ENCODE peak calls at places on chromosomes 1 and 21, in five cellular contexts. One of them, this sample, is unnamed.

GRCh38 chr1:117059334-117059677 is 820 bp upstream of the TTF2 start:
- DNase-seq in pancreas: peak; percentile 86
- DNase-seq in coronary artery: no peak
- DNase-seq in PC-9: peak; percentile 59
- DNase-seq in fibroblast of mammary gland: no peak
- DNase-seq in this sample: no peak

GRCh38 chr1:91523462-91523861 is 22.8 kb downstream of the CDC7 start:
- DNase-seq in PC-9: no peak
- DNase-seq in coronary artery: no peak
- DNase-seq in fibroblast of mammary gland: no peak
- DNase-seq in pancreas: no peak
- DNase-seq in this sample: peak; percentile 44

GRCh38 chr1:119675349-119676343 is 27.6 kb upstream of the ZNF697 start:
- DNase-seq in coronary artery: no peak
- DNase-seq in fibroblast of mammary gland: peak; percentile 91
- DNase-seq in PC-9: peak; percentile 78
- DNase-seq in pancreas: peak; percentile 63
- DNase-seq in this sample: peak; percentile 93

GRCh38 chr1:158398818-158399502 is at the start of gene OR10T2:
- DNase-seq in pancreas: no peak
- DNase-seq in fibroblast of mammary gland: no peak
- DNase-seq in PC-9: no peak
- DNase-seq in coronary artery: no peak
- DNase-seq in this sample: no peak

GRCh38 chr21:46092026-46092764 is 5.7 kb upstream of the COL6A2 start:
- DNase-seq in coronary artery: peak; percentile 93
- DNase-seq in PC-9: no peak
- DNase-seq in pancreas: no peak
- DNase-seq in fibroblast of mammary gland: peak; percentile 100
- DNase-seq in this sample: peak; percentile 97

GRCh38 chr1:109620396-109620817 is 770 bp downstream of the AMPD2 start:
- DNase-seq in PC-9: peak; percentile 47
- DNase-seq in pancreas: no peak
- DNase-seq in fibroblast of mammary gland: peak; percentile 50
- DNase-seq in coronary artery: peak; percentile 79
- DNase-seq in this sample: peak; percentile 64

GRCh38 chr1:208219659-208220282 is 24.4 kb downstream of the PLXNA2 start:
- DNase-seq in pancreas: no peak
- DNase-seq in coronary artery: peak; percentile 87
- DNase-seq in PC-9: peak; percentile 84
- DNase-seq in fibroblast of mammary gland: peak; percentile 58
- DNase-seq in this sample: peak; percentile 62

GRCh38 chr1:42420911-42421585 is 34.8 kb downstream of the ZMYND12 start:
- DNase-seq in fibroblast of mammary gland: peak; percentile 94
- DNase-seq in PC-9: no peak
- DNase-seq in coronary artery: no peak
- DNase-seq in pancreas: peak; percentile 53
- DNase-seq in this sample: peak; percentile 89

GRCh38 chr1:56931686-56932085 is 34.1 kb downstream of the C8B start:
- DNase-seq in pancreas: no peak
- DNase-seq in PC-9: no peak
- DNase-seq in coronary artery: no peak
- DNase-seq in fibroblast of mammary gland: no peak
- DNase-seq in this sample: no peak

GRCh38 chr1:12436817-12437599 is 181.0 kb downstream of the DHRS3 start:
- DNase-seq in pancreas: no peak
- DNase-seq in fibroblast of mammary gland: peak; percentile 86
- DNase-seq in coronary artery: no peak
- DNase-seq in PC-9: no peak
- DNase-seq in this sample: peak; percentile 66

GRCh38 chr1:201941420-201942128 is 4.8 kb downstream of the LMOD1 start:
- DNase-seq in PC-9: peak; percentile 53
- DNase-seq in pancreas: no peak
- DNase-seq in fibroblast of mammary gland: no peak
- DNase-seq in coronary artery: no peak
- DNase-seq in this sample: no peak

GRCh38 chr1:77846966-77847365 is 41.5 kb upstream of the NEXN start:
- DNase-seq in pancreas: no peak
- DNase-seq in PC-9: no peak
- DNase-seq in coronary artery: no peak
- DNase-seq in fibroblast of mammary gland: peak; percentile 48
- DNase-seq in this sample: no peak

GRCh38 chr1:212288614-212289013 is 3.4 kb downstream of the PPP2R5A start:
- DNase-seq in fibroblast of mammary gland: peak; percentile 61
- DNase-seq in PC-9: no peak
- DNase-seq in pancreas: no peak
- DNase-seq in coronary artery: no peak
- DNase-seq in this sample: peak; percentile 61

GRCh38 chr1:116825400-116825734 is 71.1 kb downstream of the CD2 start:
- DNase-seq in PC-9: no peak
- DNase-seq in fibroblast of mammary gland: no peak
- DNase-seq in coronary artery: no peak
- DNase-seq in pancreas: no peak
- DNase-seq in this sample: no peak

GRCh38 chr1:66833112-66833511 is 32.0 kb upstream of the INSL5 start:
- DNase-seq in fibroblast of mammary gland: peak; percentile 11
- DNase-seq in pancreas: no peak
- DNase-seq in coronary artery: no peak
- DNase-seq in PC-9: no peak
- DNase-seq in this sample: no peak

GRCh38 chr1:81760487-81761097 is 40.1 kb upstream of the ADGRL2 start:
- DNase-seq in coronary artery: no peak
- DNase-seq in pancreas: no peak
- DNase-seq in fibroblast of mammary gland: peak; percentile 58
- DNase-seq in PC-9: no peak
- DNase-seq in this sample: peak; percentile 72

GRCh38 chr1:38992450-38993111 is 1.5 kb downstream of the AKIRIN1 start:
- DNase-seq in pancreas: no peak
- DNase-seq in coronary artery: no peak
- DNase-seq in fibroblast of mammary gland: no peak
- DNase-seq in PC-9: no peak
- DNase-seq in this sample: no peak

GRCh38 chr1:10283318-10283984 is 73.1 kb downstream of the KIF1B start:
- DNase-seq in fibroblast of mammary gland: no peak
- DNase-seq in PC-9: peak; percentile 50
- DNase-seq in coronary artery: no peak
- DNase-seq in pancreas: no peak
- DNase-seq in this sample: no peak

GRCh38 chr1:210715072-210715471 is 386.4 kb downstream of the HHAT start:
- DNase-seq in coronary artery: no peak
- DNase-seq in PC-9: no peak
- DNase-seq in fibroblast of mammary gland: no peak
- DNase-seq in pancreas: no peak
- DNase-seq in this sample: no peak

GRCh38 chr1:35810096-35810860 is 2.5 kb downstream of the AGO4 start:
- DNase-seq in PC-9: no peak
- DNase-seq in pancreas: no peak
- DNase-seq in fibroblast of mammary gland: peak; percentile 51
- DNase-seq in coronary artery: no peak
- DNase-seq in this sample: peak; percentile 37

GRCh38 chr1:21175324-21175669 is 1.4 kb downstream of the EIF4G3 start:
- DNase-seq in PC-9: no peak
- DNase-seq in pancreas: no peak
- DNase-seq in fibroblast of mammary gland: peak; percentile 57
- DNase-seq in coronary artery: no peak
- DNase-seq in this sample: peak; percentile 56

GRCh38 chr1:30990594-30990993 is 74.9 kb downstream of the PUM1 start:
- DNase-seq in coronary artery: no peak
- DNase-seq in fibroblast of mammary gland: no peak
- DNase-seq in pancreas: no peak
- DNase-seq in PC-9: no peak
- DNase-seq in this sample: no peak

GRCh38 chr1:200894712-200895447 is at the start of gene INAVA:
- DNase-seq in PC-9: peak; percentile 79
- DNase-seq in fibroblast of mammary gland: no peak
- DNase-seq in pancreas: peak; percentile 84
- DNase-seq in coronary artery: no peak
- DNase-seq in this sample: no peak

GRCh38 chr21:45776971-45777370 is 133.4 kb downstream of the PCBP3 start:
- DNase-seq in pancreas: no peak
- DNase-seq in PC-9: no peak
- DNase-seq in fibroblast of mammary gland: no peak
- DNase-seq in coronary artery: no peak
- DNase-seq in this sample: no peak

GRCh38 chr1:21552715-21553114 is 43.5 kb downstream of the ALPL start:
- DNase-seq in fibroblast of mammary gland: peak; percentile 92
- DNase-seq in PC-9: no peak
- DNase-seq in pancreas: no peak
- DNase-seq in coronary artery: no peak
- DNase-seq in this sample: peak; percentile 96

GRCh38 chr1:201468501-201468843 is 516 bp downstream of the PHLDA3 start:
- DNase-seq in pancreas: peak; percentile 75
- DNase-seq in PC-9: no peak
- DNase-seq in coronary artery: no peak
- DNase-seq in fibroblast of mammary gland: no peak
- DNase-seq in this sample: no peak

GRCh38 chr21:21232320-21232719 is 234.1 kb downstream of the NCAM2 start:
- DNase-seq in pancreas: no peak
- DNase-seq in PC-9: no peak
- DNase-seq in coronary artery: no peak
- DNase-seq in fibroblast of mammary gland: peak; percentile 69
- DNase-seq in this sample: peak; percentile 77

GRCh38 chr1:59128784-59129227 is 168.1 kb upstream of the FGGY start:
- DNase-seq in fibroblast of mammary gland: no peak
- DNase-seq in PC-9: no peak
- DNase-seq in coronary artery: no peak
- DNase-seq in pancreas: no peak
- DNase-seq in this sample: peak; percentile 88

GRCh38 chr1:6360517-6360916 is 33.0 kb downstream of the ACOT7 start:
- DNase-seq in fibroblast of mammary gland: no peak
- DNase-seq in pancreas: no peak
- DNase-seq in PC-9: no peak
- DNase-seq in coronary artery: no peak
- DNase-seq in this sample: no peak

GRCh38 chr1:6358144-6358624 is 35.4 kb downstream of the ACOT7 start:
- DNase-seq in pancreas: no peak
- DNase-seq in PC-9: peak; percentile 72
- DNase-seq in coronary artery: no peak
- DNase-seq in fibroblast of mammary gland: peak; percentile 21
- DNase-seq in this sample: peak; percentile 14

GRCh38 chr1:6357243-6357929 is 36.2 kb downstream of the ACOT7 start:
- DNase-seq in coronary artery: no peak
- DNase-seq in fibroblast of mammary gland: no peak
- DNase-seq in pancreas: no peak
- DNase-seq in PC-9: no peak
- DNase-seq in this sample: no peak

GRCh38 chr1:6359568-6360496 is 33.7 kb downstream of the ACOT7 start:
- DNase-seq in fibroblast of mammary gland: peak; percentile 47
- DNase-seq in PC-9: peak; percentile 55
- DNase-seq in pancreas: peak; percentile 83
- DNase-seq in coronary artery: no peak
- DNase-seq in this sample: peak; percentile 88

GRCh38 chr1:6358757-6359567 is 34.6 kb downstream of the ACOT7 start:
- DNase-seq in coronary artery: no peak
- DNase-seq in PC-9: peak; percentile 33
- DNase-seq in pancreas: no peak
- DNase-seq in fibroblast of mammary gland: peak; percentile 53
- DNase-seq in this sample: peak; percentile 68
- TF ChIP-seq CTCF in coronary artery: no peak
- TF ChIP-seq CTCF in PC-9: no peak
- TF ChIP-seq CTCF in pancreas: no peak
- TF ChIP-seq CTCF in fibroblast of mammary gland: no peak
- TF ChIP-seq CTCF in this sample: no peak

GRCh38 chr1:8817413-8818324 is at the start of gene RERE:
- DNase-seq in pancreas: peak; percentile 98
- DNase-seq in fibroblast of mammary gland: peak; percentile 85
- DNase-seq in PC-9: peak; percentile 96
- DNase-seq in coronary artery: peak; percentile 94
- DNase-seq in this sample: peak; percentile 88

GRCh38 chr1:8816831-8817412 is 518 bp downstream of the RERE start:
- DNase-seq in pancreas: peak; percentile 72
- DNase-seq in fibroblast of mammary gland: no peak
- DNase-seq in coronary artery: peak; percentile 79
- DNase-seq in PC-9: peak; percentile 20
- DNase-seq in this sample: no peak

GRCh38 chr1:8814870-8815269 is 2.6 kb downstream of the RERE start:
- DNase-seq in coronary artery: no peak
- DNase-seq in PC-9: no peak
- DNase-seq in fibroblast of mammary gland: no peak
- DNase-seq in pancreas: no peak
- DNase-seq in this sample: no peak

GRCh38 chr1:8815582-8816285 is 1.7 kb downstream of the RERE start:
- DNase-seq in coronary artery: no peak
- DNase-seq in pancreas: no peak
- DNase-seq in fibroblast of mammary gland: no peak
- DNase-seq in PC-9: no peak
- DNase-seq in this sample: peak; percentile 50

DNA sequence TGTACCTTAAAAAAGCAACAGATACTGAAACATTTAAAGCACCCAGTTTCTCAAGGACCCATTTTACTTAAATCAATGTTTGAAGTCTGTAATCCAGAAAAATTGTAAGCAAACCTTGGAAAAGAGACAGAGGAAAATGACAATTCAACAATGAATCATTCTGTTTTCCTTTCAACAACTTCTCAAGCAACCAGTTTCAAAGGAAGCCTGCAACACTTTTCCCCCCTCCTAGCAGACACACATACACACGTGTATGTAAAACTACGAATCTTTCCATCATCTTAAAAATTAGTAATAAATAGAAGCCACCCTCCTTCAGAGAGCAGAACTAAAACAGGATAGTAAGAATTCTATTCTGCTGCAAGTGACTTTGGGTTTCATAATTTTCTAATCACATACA is 1.1 kb downstream of the RERE start:
- DNase-seq in PC-9: no peak
- DNase-seq in coronary artery: no peak
- DNase-seq in pancreas: no peak
- DNase-seq in fibroblast of mammary gland: peak; percentile 62
- DNase-seq in this sample: peak; percentile 48
- H3K4me3 ChIP-seq in PC-9: peak overlapping the region; percentile 92
- H3K4me3 ChIP-seq in coronary artery: peak overlapping the region; percentile 80
- H3K4me3 ChIP-seq in pancreas: no peak overlapping the region
- H3K4me3 ChIP-seq in fibroblast of mammary gland: peak overlapping the region; percentile 71
- H3K4me3 ChIP-seq in this sample: peak overlapping the region; percentile 89

DNA sequence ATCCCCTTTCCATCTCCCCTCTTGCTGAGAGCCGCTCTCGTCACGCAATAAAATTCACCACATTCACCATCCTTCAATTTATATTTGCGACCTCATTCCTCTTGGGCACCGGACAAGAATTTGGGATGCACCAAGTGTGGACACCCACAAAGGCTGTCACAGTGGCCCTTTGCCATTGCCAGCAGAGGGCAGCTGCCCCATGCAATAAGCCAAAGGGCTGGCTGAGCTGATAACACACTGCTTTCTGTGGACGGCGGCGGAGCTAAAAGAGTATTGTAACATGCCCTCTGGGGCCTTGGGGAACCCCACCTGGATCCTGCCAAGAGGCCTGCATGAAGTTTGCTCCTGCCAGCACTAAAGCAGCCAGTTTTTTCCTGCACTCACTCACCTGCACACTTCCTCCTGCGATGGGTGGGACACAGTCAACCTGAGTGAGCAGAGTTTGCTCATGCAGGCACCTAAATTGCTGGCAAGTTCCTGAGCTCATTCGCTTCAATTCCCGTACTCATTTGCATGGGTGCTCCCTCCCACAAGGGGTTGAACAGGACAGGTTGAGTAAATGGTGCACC is 792.3 kb upstream of the ADAMTS5 start:
- DNase-seq in pancreas: peak; percentile 67
- DNase-seq in coronary artery: no peak
- DNase-seq in fibroblast of mammary gland: no peak
- DNase-seq in PC-9: peak; percentile 27
- DNase-seq in this sample: no peak
- TF ChIP-seq CTCF in pancreas: no peak
- TF ChIP-seq CTCF in coronary artery: no peak
- TF ChIP-seq CTCF in fibroblast of mammary gland: peak; percentile 33
- TF ChIP-seq CTCF in PC-9: peak; percentile 40
- TF ChIP-seq CTCF in this sample: peak; percentile 25

GRCh38 chr1:173205146-173206051 is 1.7 kb downstream of the TNFSF4 start:
- DNase-seq in PC-9: no peak
- DNase-seq in fibroblast of mammary gland: peak; percentile 91
- DNase-seq in pancreas: no peak
- DNase-seq in coronary artery: no peak
- DNase-seq in this sample: peak; percentile 87
- H3K4me3 ChIP-seq in PC-9: no peak overlapping the region
- H3K4me3 ChIP-seq in fibroblast of mammary gland: no peak overlapping the region
- H3K4me3 ChIP-seq in pancreas: no peak overlapping the region
- H3K4me3 ChIP-seq in coronary artery: no peak overlapping the region
- H3K4me3 ChIP-seq in this sample: no peak overlapping the region